ENCODE peak calls at places on chromosomes 7 and 10, in seven cellular contexts. R, J, M, S, A, U and X are unnamed samples.
A peak's percentile ranks its signal among the peaks of the same experiment; 100 is the strongest.

GRCh38 chr10:21823617-21824016 is 179.9 kb downstream of the DNAJC1 start:
- DNase-seq in U (no peak), S (no peak), M (no peak), J (no peak), A (no peak), R (peak; percentile 6), X (no peak)

GRCh38 chr7:47988496-47989386 is 9.3 kb upstream of the HUS1 start:
- DNase-seq in R (peak; percentile 14), S (no peak), A (no peak), M (no peak), U (peak; percentile 34), J (no peak), X (no peak)

GRCh38 chr7:47513741-47514241 is 68.1 kb downstream of the TNS3 start:
- DNase-seq in J (no peak), S (no peak), M (no peak), U (no peak), A (no peak), R (peak; percentile 21), X (no peak)

GRCh38 chr10:16943301-16944080 is 126.3 kb upstream of the RSU1 start:
- DNase-seq in R (no peak), U (no peak), A (no peak), S (peak; percentile 64), J (no peak), M (no peak), X (no peak)

GRCh38 chr10:126088144-126088543 is 191.8 kb downstream of the FANK1 start:
- DNase-seq in M (no peak), R (no peak), J (no peak), S (no peak), A (no peak), U (no peak), X (no peak)

GRCh38 chr10:81865581-81865980 is 9.4 kb upstream of the NRG3 start:
- DNase-seq in R (no peak), J (no peak), A (no peak), U (no peak), M (peak; percentile 47), S (no peak), X (no peak)

GRCh38 chr7:137266764-137267163 is 76.8 kb downstream of the PTN start:
- DNase-seq in S (no peak), U (no peak), M (no peak), J (no peak), A (no peak), R (no peak), X (no peak)

GRCh38 chr10:28382520-28383269 is 79.8 kb upstream of the MPP7 start:
- DNase-seq in S (peak; percentile 7), M (peak; percentile 17), J (no peak), U (no peak), A (no peak), R (peak; percentile 66), X (no peak)

GRCh38 chr7:28773423-28774129 is 184.6 kb downstream of the TRIL start:
- DNase-seq in M (no peak), A (no peak), S (no peak), U (no peak), J (no peak), R (no peak), X (no peak)

GRCh38 chr7:45718464-45719330 is 144.5 kb downstream of the ADCY1 start:
- DNase-seq in A (no peak), S (no peak), U (no peak), M (no peak), R (no peak), J (no peak), X (no peak)

GRCh38 chr7:116197355-116197754 is 13.0 kb upstream of the TES start:
- DNase-seq in A (no peak), M (no peak), J (no peak), R (no peak), S (peak; percentile 73), U (no peak), X (no peak)

GRCh38 chr10:77348082-77348481 is 289.5 kb downstream of the KCNMA1 start:
- DNase-seq in M (no peak), J (no peak), A (no peak), U (no peak), R (no peak), S (no peak), X (no peak)

GRCh38 chr10:73076361-73077183 is 20.1 kb downstream of the P4HA1 start:
- DNase-seq in M (no peak), S (peak; percentile 72), A (no peak), J (peak; percentile 41), R (peak; percentile 77), U (no peak), X (peak; percentile 65)

GRCh38 chr10:71354771-71355170 is 35.7 kb downstream of the SLC29A3 start:
- DNase-seq in S (no peak), U (no peak), J (no peak), R (no peak), A (no peak), M (no peak), X (no peak)

GRCh38 chr10:4234661-4235060 is 449.7 kb upstream of the KLF6 start:
- DNase-seq in M (no peak), S (peak; percentile 54), J (no peak), R (no peak), U (no peak), A (no peak), X (peak; percentile 11)

GRCh38 chr10:842795-843194 is 88.7 kb downstream of the LARP4B start:
- DNase-seq in R (no peak), A (no peak), S (no peak), J (no peak), U (no peak), M (no peak), X (no peak)

GRCh38 chr10:4213441-4213840 is 428.4 kb upstream of the KLF6 start:
- DNase-seq in U (no peak), A (no peak), R (no peak), J (no peak), S (no peak), M (no peak), X (no peak)

GRCh38 chr10:129958686-129959543 is 5.2 kb downstream of the EBF3 start:
- DNase-seq in A (no peak), J (no peak), M (peak; percentile 83), U (no peak), S (no peak), R (no peak), X (no peak)

GRCh38 chr10:113616244-113617074 is 47.4 kb downstream of the NRAP start:
- DNase-seq in J (no peak), U (no peak), A (no peak), M (peak; percentile 65), S (peak; percentile 54), R (peak; percentile 22), X (no peak)

GRCh38 chr7:22194633-22195273 is 162.2 kb downstream of the RAPGEF5 start:
- DNase-seq in M (no peak), U (no peak), A (no peak), J (no peak), R (no peak), S (no peak), X (no peak)

GRCh38 chr7:111091623-111092370 is 870 bp downstream of the LRRN3 start:
- DNase-seq in U (no peak), J (no peak), S (no peak), A (no peak), R (no peak), M (no peak), X (no peak)

DNA sequence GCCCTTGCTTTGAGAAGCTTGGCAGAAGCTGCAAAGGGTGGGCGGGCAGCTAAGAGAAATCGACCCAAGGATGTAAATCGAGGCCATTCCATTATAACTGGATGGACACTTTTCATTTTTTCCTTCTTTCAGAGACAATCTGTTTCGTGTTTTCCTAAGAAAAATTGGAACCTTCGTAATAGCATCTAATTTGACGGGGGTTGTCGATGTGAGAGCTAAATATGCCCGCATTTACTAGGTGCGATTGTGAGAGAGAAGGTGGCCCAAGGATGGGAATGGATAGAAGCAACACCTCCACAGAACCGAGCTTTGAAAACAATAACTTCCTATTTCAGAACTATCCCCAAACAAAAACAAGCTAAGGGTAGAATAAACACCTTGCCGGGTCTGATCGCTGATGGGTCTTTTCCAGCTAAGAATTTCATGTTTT is 848 bp upstream of the HOXA4 start:
- DNase-seq in R (no peak), J (no peak), S (no peak), A (no peak), U (no peak), M (no peak), X (no peak)
- H3K27ac ChIP-seq in R (peak overlapping the region; percentile 56), J (no peak overlapping the region), S (no peak overlapping the region), A (peak overlapping the region; percentile 94), U (peak overlapping the region; percentile 90), M (no peak overlapping the region), X (no peak overlapping the region)

DNA sequence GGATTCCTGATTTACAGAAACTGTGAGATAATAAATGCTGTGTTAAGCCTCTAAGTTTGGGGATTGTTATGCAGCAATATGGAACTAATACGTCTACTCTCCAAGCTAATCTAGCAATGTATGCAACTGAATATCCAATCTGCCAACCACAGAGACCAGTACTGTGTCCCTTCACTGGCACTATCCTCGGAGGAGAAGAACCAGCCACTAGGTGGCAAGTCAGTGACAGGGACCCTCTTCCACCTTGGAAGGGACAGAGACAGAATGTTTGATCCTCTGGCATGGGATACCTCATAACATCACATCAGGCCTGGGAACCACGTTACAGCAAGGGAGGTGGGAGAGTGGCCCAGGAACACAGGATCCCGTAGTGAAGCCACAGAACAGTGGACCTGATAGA is 96.4 kb downstream of the CREM start:
- DNase-seq in A (no peak), U (no peak), M (peak; percentile 75), S (peak; percentile 31), J (no peak), R (peak; percentile 38), X (no peak)
- TF ChIP-seq CTCF in A (no peak), U (no peak), M (peak; percentile 76), S (peak; percentile 55), J (no peak), R (peak; percentile 81), X (no peak)

GRCh38 chr7:97024209-97025129 is at the start of gene DLX5:
- DNase-seq in M (peak; percentile 94), J (no peak), R (peak; percentile 72), U (no peak), A (no peak), S (peak; percentile 90), X (no peak)

GRCh38 chr7:97027427-97028234 is 3.0 kb upstream of the DLX5 start:
- DNase-seq in R (peak; percentile 83), A (peak; percentile 72), M (peak; percentile 92), U (peak; percentile 72), S (peak; percentile 91), J (peak; percentile 69), X (peak; percentile 70)

GRCh38 chr7:97025130-97025499 is 484 bp upstream of the DLX5 start:
- DNase-seq in J (no peak), A (no peak), R (no peak), S (no peak), U (no peak), M (no peak), X (no peak)

GRCh38 chr7:97025983-97026704 is 1.5 kb upstream of the DLX5 start:
- DNase-seq in R (no peak), M (peak; percentile 76), J (no peak), U (no peak), A (no peak), S (no peak), X (no peak)

GRCh38 chr7:97026705-97027426 is 2.2 kb upstream of the DLX5 start:
- DNase-seq in J (no peak), S (no peak), A (no peak), U (no peak), R (no peak), M (no peak), X (no peak)
- H3K27ac ChIP-seq in J (no peak overlapping the region), S (peak overlapping the region; percentile 62), A (no peak overlapping the region), U (no peak overlapping the region), R (no peak overlapping the region), M (no peak overlapping the region), X (no peak overlapping the region)

DNA sequence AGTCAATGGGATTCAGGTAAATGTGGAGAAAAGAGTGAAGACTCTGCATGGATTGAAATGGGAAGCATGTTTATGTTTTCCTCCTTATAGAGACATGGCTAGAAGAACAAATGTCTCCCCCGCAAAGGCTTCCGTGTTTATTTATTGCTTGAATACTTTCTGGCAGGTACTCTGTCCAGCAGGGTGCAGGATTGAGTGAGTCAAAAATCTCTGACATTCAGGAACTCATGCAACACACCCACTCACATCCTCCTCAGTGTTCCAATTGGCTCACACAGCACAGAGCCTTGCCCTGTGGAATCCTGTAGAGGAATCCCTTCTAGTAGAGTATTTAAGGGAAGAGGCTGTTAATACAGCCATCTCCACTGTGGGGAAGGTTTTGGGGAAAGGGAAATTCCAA is 290.3 kb upstream of the VWC2 start:
- DNase-seq in J (no peak), R (peak; percentile 53), S (no peak), A (no peak), U (no peak), M (no peak), X (peak; percentile 15)
- TF ChIP-seq CTCF in J (no peak), R (peak; percentile 59), S (no peak), A (no peak), U (no peak), M (peak; percentile 59), X (no peak)